ENCODE peak calls at places on chromosomes 5 and 9, in six cellular contexts. O, N, W, A, V and D are unnamed samples.

GRCh38 chr9:18703086-18703750 is 229.3 kb downstream of the ADAMTSL1 start:
- DNase-seq in O (no peak), N (peak), W (no peak), A (no peak), V (no peak), D (no peak)

GRCh38 chr9:27194401-27195091 is 85.5 kb downstream of the TEK start:
- DNase-seq in O (peak), N (no peak), W (no peak), A (no peak), V (no peak), D (no peak)

GRCh38 chr5:54895816-54896341 is 89.5 kb downstream of the ESM1 start:
- DNase-seq in O (peak), N (peak), W (no peak), A (no peak), V (no peak), D (no peak)

GRCh38 chr5:170408866-170409265 is 19.7 kb upstream of the KCNMB1 start:
- DNase-seq in O (no peak), N (no peak), W (no peak), A (no peak), V (no peak), D (no peak)

GRCh38 chr5:168656633-168657032 is 77.5 kb upstream of the PANK3 start:
- DNase-seq in O (no peak), N (no peak), W (no peak), A (no peak), V (peak), D (no peak)

GRCh38 chr9:12162101-12162500 is 531.1 kb upstream of the TYRP1 start:
- DNase-seq in O (no peak), N (no peak), W (no peak), A (no peak), V (no peak), D (no peak)

GRCh38 chr9:22005083-22005699 is 3.9 kb downstream of the CDKN2B start:
- DNase-seq in O (no peak), N (peak), W (no peak), A (no peak), V (peak), D (no peak)

GRCh38 chr9:114737118-114737517 is 55.1 kb upstream of the TEX48 start:
- DNase-seq in O (no peak), N (no peak), W (no peak), A (no peak), V (no peak), D (no peak)

GRCh38 chr5:97115932-97116331 is 26.5 kb downstream of the LIX1 start:
- DNase-seq in O (no peak), N (no peak), W (no peak), A (no peak), V (no peak), D (no peak)

GRCh38 chr5:93930098-93930497 is 188.7 kb upstream of the POU5F2 start:
- DNase-seq in O (no peak), N (peak), W (no peak), A (no peak), V (no peak), D (no peak)

GRCh38 chr5:80217667-80218066 is 38.2 kb downstream of the SERINC5 start:
- DNase-seq in O (no peak), N (no peak), W (no peak), A (no peak), V (no peak), D (no peak)

GRCh38 chr9:33081128-33081851 is 4.8 kb upstream of the SMU1 start:
- DNase-seq in O (peak), N (peak), W (peak), A (peak), V (no peak), D (peak)

GRCh38 chr9:33082135-33082534 is 5.7 kb upstream of the SMU1 start:
- DNase-seq in O (no peak), N (no peak), W (no peak), A (no peak), V (no peak), D (no peak)

GRCh38 chr9:33076360-33077004 is at the start of gene SMU1:
- DNase-seq in O (peak), N (peak), W (peak), A (peak), V (peak), D (peak)

GRCh38 chr9:33082538-33083326 is 6.3 kb upstream of the SMU1 start:
- DNase-seq in O (no peak), N (no peak), W (no peak), A (no peak), V (no peak), D (no peak)

GRCh38 chr9:33080534-33080933 is 4.1 kb upstream of the SMU1 start:
- DNase-seq in O (no peak), N (no peak), W (no peak), A (no peak), V (no peak), D (no peak)
- TF ChIP-seq SIN3A in O (no peak), N (no peak), W (no peak), A (no peak), V (no peak), D (no peak)

GRCh38 chr5:102743900-102744299 is 11.2 kb upstream of the PAM start:
- DNase-seq in O (no peak), N (no peak), W (no peak), A (no peak), V (no peak), D (no peak)
- H3K27ac ChIP-seq in O (no peak), N (no peak), W (no peak), A (no peak), V (no peak), D (no peak)

GRCh38 chr9:98606730-98607129 is 102.0 kb downstream of the GABBR2 start:
- DNase-seq in O (no peak), N (no peak), W (no peak), A (no peak), V (no peak), D (no peak)

GRCh38 chr9:98607152-98607551 is 101.6 kb downstream of the GABBR2 start:
- DNase-seq in O (no peak), N (no peak), W (no peak), A (no peak), V (no peak), D (no peak)

GRCh38 chr9:98602839-98603238 is 105.9 kb downstream of the GABBR2 start:
- DNase-seq in O (no peak), N (no peak), W (no peak), A (no peak), V (no peak), D (no peak)

GRCh38 chr9:98605116-98605515 is 103.6 kb downstream of the GABBR2 start:
- DNase-seq in O (no peak), N (no peak), W (no peak), A (no peak), V (no peak), D (no peak)

GRCh38 chr9:98603821-98604383 is 104.8 kb downstream of the GABBR2 start:
- DNase-seq in O (no peak), N (no peak), W (no peak), A (no peak), V (no peak), D (no peak)
- TF ChIP-seq SIN3A in O (no peak), N (no peak), W (no peak), A (no peak), V (no peak), D (no peak)

DNA sequence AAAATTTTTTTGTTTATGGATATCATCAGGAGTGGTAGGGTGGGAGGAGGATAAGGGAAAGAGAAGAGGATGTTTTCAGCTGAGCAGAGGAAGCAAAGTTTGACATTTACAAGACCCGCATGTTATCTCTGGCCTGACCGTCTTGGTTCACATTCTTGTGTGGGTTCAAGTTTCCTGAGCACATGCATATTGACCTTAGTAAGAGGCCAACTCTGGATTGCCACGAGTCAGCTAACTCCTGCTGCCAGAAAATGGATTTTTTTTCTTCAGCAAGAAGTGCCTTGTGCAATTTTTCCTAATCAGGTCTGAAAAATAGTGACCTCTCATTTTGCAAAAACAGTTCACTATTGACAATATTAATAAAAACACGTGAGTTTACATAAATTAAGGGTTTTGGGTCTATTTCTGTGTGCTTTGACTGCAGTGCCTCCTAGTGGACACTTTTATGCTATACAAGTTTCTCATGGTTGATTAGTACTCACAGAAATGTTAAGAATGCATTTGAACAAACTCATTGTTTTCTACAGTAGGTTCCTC is 27.1 kb upstream of the BASP1 start:
- DNase-seq in O (peak), N (peak), W (no peak), A (peak), V (no peak), D (peak)
- H3K27ac ChIP-seq in O (no peak), N (peak), W (no peak), A (no peak), V (no peak), D (peak)

DNA sequence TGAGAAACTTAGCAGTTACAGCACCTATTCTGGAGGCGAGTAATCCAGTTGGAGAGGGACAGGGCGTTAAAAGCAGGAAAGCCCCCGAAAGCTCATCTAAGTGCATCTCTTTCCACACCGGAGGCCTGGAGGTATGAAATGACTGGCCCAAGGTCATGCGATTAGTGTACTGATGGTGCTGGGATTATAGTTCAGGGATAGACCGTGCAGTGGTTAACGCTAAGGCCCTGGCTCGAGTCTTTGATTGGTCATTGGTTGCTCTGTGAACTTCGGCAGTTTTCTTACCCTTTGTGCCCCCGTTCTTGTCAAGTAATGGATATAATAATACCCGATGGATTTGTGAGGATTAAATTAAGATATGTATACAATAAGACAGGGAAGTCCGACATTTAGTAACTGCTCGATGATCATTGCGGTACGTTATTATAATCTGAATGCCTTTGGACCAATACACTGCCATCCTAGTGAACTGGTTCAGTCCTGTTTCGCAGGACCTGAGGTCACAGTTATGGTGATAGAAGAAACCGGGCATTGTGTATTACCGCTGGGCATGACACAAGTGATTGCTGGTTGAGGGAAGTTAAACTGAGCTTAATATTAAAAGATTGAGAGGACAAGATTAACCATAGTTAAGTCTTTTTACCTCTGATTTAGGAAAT is 1.0 kb downstream of the CANX start:
- DNase-seq in O (no peak), N (peak), W (no peak), A (peak), V (no peak), D (no peak)
- TF ChIP-seq SIN3A in O (no peak), N (no peak), W (no peak), A (no peak), V (no peak), D (peak)

GRCh38 chr5:66841264-66841663 is 245.1 kb downstream of the MAST4 start:
- DNase-seq in O (no peak), N (no peak), W (no peak), A (no peak), V (no peak), D (no peak)

GRCh38 chr5:66843065-66843464 is 246.9 kb downstream of the MAST4 start:
- DNase-seq in O (no peak), N (no peak), W (no peak), A (no peak), V (no peak), D (no peak)

GRCh38 chr5:66840527-66841013 is 244.4 kb downstream of the MAST4 start:
- DNase-seq in O (no peak), N (no peak), W (peak), A (no peak), V (no peak), D (no peak)

DNA sequence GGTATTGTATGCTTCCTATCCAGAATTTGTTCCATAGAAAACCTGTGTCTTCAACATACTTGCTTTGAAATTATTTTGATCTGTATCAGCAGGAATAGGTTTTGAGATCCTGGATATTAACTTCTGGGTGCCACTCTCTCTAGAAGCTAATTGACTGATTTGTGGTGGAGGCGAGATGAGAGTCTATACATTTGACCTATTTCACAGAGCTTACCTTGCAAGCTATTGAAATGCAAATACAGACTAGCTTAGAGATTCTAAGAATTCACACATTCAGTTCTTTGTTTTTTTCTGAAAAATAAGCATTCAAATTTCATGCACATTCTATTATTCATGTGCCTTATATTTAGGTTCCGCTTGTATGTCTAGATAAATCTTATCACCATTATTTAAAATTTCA is 246.3 kb downstream of the MAST4 start:
- DNase-seq in O (no peak), N (no peak), W (no peak), A (no peak), V (no peak), D (no peak)
- H3K27ac ChIP-seq in O (no peak), N (no peak), W (no peak), A (no peak), V (no peak), D (no peak)

DNA sequence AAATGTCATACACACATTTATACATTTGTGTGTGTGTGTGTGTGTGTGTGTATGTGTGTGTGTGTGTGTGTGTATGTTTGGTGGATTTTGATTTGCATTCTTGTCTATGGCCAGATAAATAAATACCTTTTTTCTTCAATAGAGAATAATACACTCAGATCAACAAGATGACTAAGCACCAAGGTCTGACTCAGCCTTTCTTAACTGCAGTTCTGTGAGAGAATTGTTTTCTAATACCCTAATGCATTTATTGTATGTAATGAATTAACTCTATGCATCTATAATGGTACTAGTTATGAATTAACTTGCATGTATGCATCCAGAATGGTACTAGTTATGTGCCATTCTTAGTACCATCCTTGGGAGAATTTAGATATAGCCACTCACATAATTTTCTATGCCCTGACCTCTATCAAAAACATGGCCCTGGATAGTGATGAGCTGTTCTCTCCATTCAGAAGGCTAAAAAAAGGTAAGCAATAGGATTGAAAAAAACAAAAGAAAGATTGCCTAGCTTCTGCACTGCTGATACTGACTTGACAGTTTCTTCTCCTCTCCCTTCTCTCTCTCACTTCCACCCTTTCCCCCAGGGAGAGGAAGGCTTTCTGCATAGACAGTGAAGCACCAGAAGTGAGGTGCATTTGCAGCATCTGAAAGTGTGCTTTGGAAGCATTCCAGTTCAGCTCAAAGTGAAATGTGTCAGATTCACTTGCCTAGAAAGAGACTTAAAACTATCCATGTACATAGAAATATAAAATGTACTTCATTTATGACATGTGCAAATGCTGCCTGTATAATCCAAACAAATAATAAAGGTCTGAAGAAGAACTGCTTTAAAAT is 55.1 kb upstream of the CCDC112 start:
- DNase-seq in O (no peak), N (no peak), W (no peak), A (no peak), V (no peak), D (no peak)
- TF ChIP-seq SIN3A in O (no peak), N (no peak), W (no peak), A (no peak), V (no peak), D (no peak)